ENCODE peak calls at places on chromosomes 7 and 10, in five cellular contexts. Y is HEK293T, U is H1, H is GM12878, V is HepG2. B is an unnamed sample.

GRCh38 chr7:151690597-151690996 is 170.9 kb upstream of the RHEB start:
- DNase-seq in U (no peak), Y (no peak), H (no peak), V (no peak), B (no peak)

GRCh38 chr10:109784236-109784635 is 139.1 kb downstream of the XPNPEP1 start:
- DNase-seq in V (no peak), H (no peak), Y (no peak), U (no peak), B (no peak)

GRCh38 chr10:69732147-69732825 is 69.4 kb upstream of the COL13A1 start:
- DNase-seq in U (no peak), H (no peak), V (no peak), Y (no peak), B (no peak)

GRCh38 chr7:142549007-142549406 is 200.3 kb upstream of the PRSS1 start:
- DNase-seq in H (no peak), U (no peak), Y (no peak), V (no peak), B (no peak)

GRCh38 chr10:25786181-25786580 is 147.8 kb upstream of the MYO3A start:
- DNase-seq in U (no peak), V (no peak), H (no peak), Y (no peak), B (no peak)

GRCh38 chr10:75449320-75450061 is 18.1 kb downstream of the LRMDA start:
- DNase-seq in U (no peak), Y (no peak), H (no peak), V (no peak), B (no peak)

GRCh38 chr10:48898426-48898825 is 41.2 kb downstream of the LRRC18 start:
- DNase-seq in Y (no peak), V (no peak), H (no peak), U (peak), B (no peak)

GRCh38 chr7:118153551-118154177 is 30.3 kb upstream of the LSM8 start:
- DNase-seq in H (no peak), Y (peak), V (peak), U (no peak), B (peak)

GRCh38 chr10:75245354-75246001 is 9.7 kb upstream of the COMTD1 start:
- DNase-seq in H (no peak), Y (no peak), U (no peak), V (no peak), B (no peak)

GRCh38 chr10:111093741-111094380 is 17.0 kb downstream of the ADRA2A start:
- DNase-seq in U (no peak), H (no peak), V (no peak), Y (no peak), B (no peak)

GRCh38 chr7:81462672-81463071 is 307.2 kb downstream of the HGF start:
- DNase-seq in U (no peak), V (no peak), Y (no peak), H (no peak), B (no peak)

GRCh38 chr10:60073397-60073780 is 167.0 kb upstream of the CCDC6 start:
- DNase-seq in U (no peak), Y (no peak), H (no peak), V (no peak), B (no peak)

GRCh38 chr10:28890121-28890950 is 213.0 kb downstream of the BAMBI start:
- DNase-seq in Y (no peak), H (no peak), V (no peak), U (no peak), B (no peak)

GRCh38 chr7:69577221-69577620 is 21.1 kb upstream of the AUTS2 start:
- DNase-seq in H (no peak), U (peak), Y (no peak), V (no peak), B (no peak)

GRCh38 chr10:69573056-69573806 is at the start of gene NEUROG3:
- DNase-seq in H (peak), U (peak), V (no peak), Y (peak), B (no peak)

GRCh38 chr10:5076615-5077014 is 17.6 kb upstream of the AKR1C3 start:
- DNase-seq in H (no peak), Y (no peak), U (no peak), V (no peak), B (no peak)

GRCh38 chr7:30596721-30597120 is 2.0 kb downstream of the GARS1 start:
- DNase-seq in U (no peak), Y (no peak), V (no peak), H (no peak), B (no peak)

GRCh38 chr7:102193806-102194205 is 92.9 kb upstream of the SH2B2 start:
- DNase-seq in U (no peak), Y (no peak), V (no peak), H (no peak), B (no peak)

GRCh38 chr10:61635946-61636345 is 26.8 kb upstream of the CABCOCO1 start:
- DNase-seq in U (no peak), Y (no peak), V (no peak), H (no peak), B (no peak)

GRCh38 chr7:25009271-25009670 is 29.3 kb upstream of the OSBPL3 start:
- DNase-seq in U (no peak), V (no peak), H (no peak), Y (no peak), B (no peak)

GRCh38 chr7:133829336-133829897 is 297.7 kb upstream of the LRGUK start:
- DNase-seq in U (no peak), Y (no peak), V (no peak), H (no peak), B (no peak)

GRCh38 chr7:80230327-80230726 is 95.7 kb downstream of the GNAI1 start:
- DNase-seq in H (no peak), Y (no peak), V (no peak), U (no peak), B (peak)

GRCh38 chr10:112799726-112800510 is 150.1 kb upstream of the TCF7L2 start:
- DNase-seq in V (no peak), Y (no peak), H (no peak), U (peak), B (no peak)

DNA sequence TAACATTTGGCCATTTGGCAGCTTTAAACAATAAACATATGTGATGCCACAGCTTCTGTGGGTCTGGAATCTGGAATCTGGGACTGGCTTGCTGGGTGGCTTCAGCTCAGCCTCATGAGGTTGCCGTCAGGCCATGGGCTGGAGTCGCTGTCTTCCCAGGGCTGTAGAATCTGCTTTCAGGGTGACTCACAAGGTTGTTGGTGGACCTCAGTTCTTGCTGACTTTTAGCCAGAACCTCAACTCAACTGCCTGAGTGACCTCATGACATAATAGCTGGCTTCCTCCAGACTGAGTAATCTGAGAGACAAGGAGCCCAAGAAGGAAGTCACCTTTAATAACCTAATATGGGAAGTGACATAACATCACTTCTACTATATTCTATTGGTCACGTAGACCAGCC is 44.6 kb upstream of the TSPAN13 start:
- DNase-seq in Y (no peak), V (no peak), U (no peak), H (no peak), B (no peak)
- TF ChIP-seq SUZ12 in Y (no peak), V (no peak), U (no peak), H (no peak), B (no peak)

DNA sequence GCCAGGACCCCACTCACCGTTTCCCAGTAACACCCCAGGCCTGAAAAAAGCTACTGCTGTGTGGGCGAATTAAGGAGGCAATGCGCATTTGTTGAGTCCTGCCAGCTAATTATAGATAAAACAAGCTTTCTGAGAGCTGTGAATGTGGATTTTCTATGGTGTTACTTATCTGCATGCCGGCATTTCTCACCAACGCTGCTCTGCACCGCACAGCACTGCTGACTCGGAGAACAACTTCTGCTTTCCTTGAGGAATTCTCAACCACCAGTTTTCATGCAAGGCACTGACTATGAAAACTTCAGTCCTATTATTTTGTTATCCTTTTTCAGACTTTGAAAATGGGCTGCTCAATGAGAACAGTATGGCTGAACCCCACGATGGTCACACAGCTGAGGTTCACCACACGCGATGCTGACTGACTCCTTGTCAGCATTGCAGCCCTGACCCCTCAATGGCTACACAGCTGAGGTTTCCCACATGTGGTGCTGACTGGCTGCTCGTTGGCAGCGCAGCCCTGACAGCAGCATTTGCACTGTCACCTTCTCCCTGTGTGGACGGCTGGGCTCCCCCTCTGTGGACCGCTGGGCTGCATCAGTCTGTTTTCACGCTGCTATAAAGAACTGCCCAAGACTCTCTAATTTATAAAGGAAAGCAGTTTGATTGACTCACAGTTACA is 190.6 kb downstream of the DIP2C start:
- DNase-seq in H (no peak), U (no peak), Y (no peak), V (no peak), B (no peak)
- TF ChIP-seq SUZ12 in H (no peak), U (no peak), Y (no peak), V (no peak), B (no peak)

GRCh38 chr7:155306677-155307470 is 9.2 kb downstream of the INSIG1 start:
- DNase-seq in H (no peak), U (no peak), Y (no peak), V (no peak), B (no peak)
- TF ChIP-seq SUZ12 in H (no peak), U (no peak), Y (no peak), V (no peak), B (no peak)

DNA sequence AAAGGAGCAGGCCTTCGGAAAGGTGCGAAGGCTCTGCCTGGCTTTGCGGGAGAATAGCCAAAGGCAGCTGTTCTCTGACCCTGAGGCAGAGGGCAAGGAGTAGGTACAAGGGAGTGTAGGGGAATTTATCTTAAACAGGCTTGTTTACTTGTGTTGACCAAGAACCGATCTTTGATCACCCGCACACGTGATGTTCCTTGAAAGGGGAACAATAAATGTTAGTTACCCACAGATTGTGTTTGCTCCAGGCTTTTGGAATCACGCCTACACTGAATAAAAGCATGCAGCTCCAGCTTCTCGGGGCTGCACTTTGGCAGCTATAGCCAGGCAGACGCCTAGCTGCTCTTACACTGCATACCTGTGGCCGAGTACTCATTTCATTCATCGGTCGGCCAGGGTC is 420.8 kb downstream of the PHF14 start:
- DNase-seq in V (peak), Y (no peak), U (no peak), H (no peak), B (no peak)
- TF ChIP-seq SUZ12 in V (no peak), Y (no peak), U (no peak), H (no peak), B (no peak)

GRCh38 chr7:91083855-91084644 is 180.2 kb upstream of the FZD1 start:
- DNase-seq in U (no peak), Y (no peak), H (no peak), V (no peak), B (no peak)
- TF ChIP-seq SUZ12 in U (no peak), Y (no peak), H (no peak), V (no peak), B (no peak)

GRCh38 chr7:66627151-66627681 is 1.5 kb upstream of the KCTD7 start:
- DNase-seq in H (no peak), Y (no peak), U (no peak), V (no peak), B (no peak)
- TF ChIP-seq SUZ12 in H (no peak), Y (no peak), U (no peak), V (no peak), B (no peak)

DNA sequence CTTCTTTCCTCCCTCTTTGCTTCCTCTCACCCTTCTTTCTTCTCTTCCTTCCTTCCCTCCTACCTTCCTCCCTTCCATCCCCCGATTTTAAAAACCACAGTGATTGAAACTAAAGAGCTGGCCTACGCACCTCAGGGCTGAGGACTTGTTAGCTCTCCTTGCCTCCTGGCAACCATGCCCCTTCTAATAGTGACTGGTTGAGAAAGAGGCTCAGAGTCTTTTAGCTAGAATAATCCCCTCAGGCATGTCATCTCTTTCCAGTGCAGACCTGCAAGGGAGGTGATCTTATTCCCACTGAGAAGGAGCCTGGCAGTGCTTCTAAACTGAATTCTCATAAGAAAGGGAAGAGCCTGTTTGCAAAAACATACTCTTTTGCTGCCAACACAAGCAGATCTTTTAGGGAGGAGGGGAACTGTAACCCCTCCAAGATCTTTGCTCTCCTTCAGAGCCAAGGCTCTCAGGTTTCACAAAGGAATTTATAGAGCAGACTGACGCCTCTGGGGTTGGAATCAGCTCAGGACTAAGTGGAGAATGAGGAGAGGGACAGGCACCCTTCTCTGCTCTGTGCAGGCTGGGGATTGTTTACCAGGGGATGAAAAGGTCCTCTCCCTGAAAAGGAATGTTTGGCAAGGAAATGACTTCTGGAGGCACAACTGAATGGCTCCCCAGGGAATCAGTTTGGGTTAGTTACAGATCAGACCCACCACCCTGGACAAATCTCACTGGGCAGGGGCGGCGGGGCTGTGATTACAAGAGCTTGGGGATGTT is 9.4 kb upstream of the ANKRD1 start:
- DNase-seq in V (peak), H (no peak), Y (peak), U (no peak), B (peak)
- TF ChIP-seq SUZ12 in V (no peak), H (no peak), Y (no peak), U (no peak), B (no peak)

DNA sequence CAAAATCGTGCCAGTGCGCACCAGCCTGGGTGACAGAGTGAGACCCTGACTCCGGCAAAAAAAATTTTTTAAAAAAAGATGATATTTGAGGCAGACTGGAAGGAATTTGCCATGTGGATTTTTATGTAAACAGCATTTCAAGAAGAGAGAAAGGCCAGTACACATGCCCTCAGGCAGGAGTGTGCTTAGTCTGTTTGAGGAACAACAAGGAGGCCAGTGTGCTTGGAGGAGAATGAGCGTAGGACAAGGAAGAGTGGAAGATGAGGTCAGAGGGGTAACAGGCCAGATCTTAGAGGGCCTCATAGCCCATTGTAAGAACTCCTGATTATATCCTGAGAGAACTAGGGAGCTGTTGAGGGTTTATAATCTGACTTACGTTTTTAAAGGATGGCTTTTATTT is 17.2 kb upstream of the STRIP2 start:
- DNase-seq in U (no peak), V (no peak), Y (no peak), H (no peak), B (no peak)
- TF ChIP-seq SUZ12 in U (no peak), V (no peak), Y (no peak), H (no peak), B (no peak)

DNA sequence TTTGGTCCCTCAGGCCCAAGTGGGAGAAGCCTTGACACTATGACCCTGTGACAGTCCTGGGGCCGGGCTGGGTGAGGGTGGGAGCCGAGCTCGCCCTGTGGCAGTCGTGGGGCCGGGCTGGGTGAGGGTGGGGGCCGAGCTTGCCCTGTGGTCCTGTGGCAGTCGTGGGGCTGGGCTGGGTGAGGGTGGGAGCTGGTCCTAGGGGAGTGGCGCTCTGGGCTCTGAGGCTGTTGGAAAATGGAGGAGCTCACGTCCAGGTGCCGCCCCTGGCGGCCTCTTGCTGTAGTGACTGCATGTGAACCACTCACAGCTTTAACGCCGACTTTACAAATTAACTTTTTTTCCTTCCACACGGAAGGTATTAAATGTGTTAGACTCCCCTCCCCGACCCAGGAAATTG is 312.6 kb downstream of the WDR37 start:
- DNase-seq in H (no peak), U (peak), V (peak), Y (peak), B (no peak)
- TF ChIP-seq SUZ12 in H (no peak), U (no peak), V (no peak), Y (no peak), B (no peak)

B was measured in NT2/D1.